ENCODE peak calls at places on chromosome 3, in nine cellular contexts. One of them, this sample, is unnamed.

GRCh38 chr3:134040066-134040465 is 10.3 kb upstream of the SLCO2A1 start:
- DNase-seq in hippocampal formation: no peak
- DNase-seq in CD4-positive, alpha-beta memory T cell: no peak
- DNase-seq in activated naive CD4-positive, alpha-beta T cell treated with anti-CD3 and anti-CD28 coated beads, Interleukin-2, amount 50 U/mL, for 16 hours: no peak
- DNase-seq in HT1080: no peak
- DNase-seq in central memory CD4-positive, alpha-beta T cell: no peak
- DNase-seq in fibroblast of lung: no peak
- DNase-seq in midbrain: no peak
- DNase-seq in fibroblast of villous mesenchyme: no peak
- DNase-seq in this sample: no peak

GRCh38 chr3:178258121-178258520 is 278.1 kb upstream of the KCNMB2 start:
- DNase-seq in hippocampal formation: no peak
- DNase-seq in CD4-positive, alpha-beta memory T cell: no peak
- DNase-seq in activated naive CD4-positive, alpha-beta T cell treated with anti-CD3 and anti-CD28 coated beads, Interleukin-2, amount 50 U/mL, for 16 hours: no peak
- DNase-seq in HT1080: no peak
- DNase-seq in central memory CD4-positive, alpha-beta T cell: no peak
- DNase-seq in fibroblast of lung: no peak
- DNase-seq in midbrain: no peak
- DNase-seq in fibroblast of villous mesenchyme: no peak
- DNase-seq in this sample: no peak

GRCh38 chr3:32459474-32459873 is 43.2 kb downstream of the CMTM6 start:
- DNase-seq in hippocampal formation: no peak
- DNase-seq in CD4-positive, alpha-beta memory T cell: no peak
- DNase-seq in activated naive CD4-positive, alpha-beta T cell treated with anti-CD3 and anti-CD28 coated beads, Interleukin-2, amount 50 U/mL, for 16 hours: no peak
- DNase-seq in HT1080: no peak
- DNase-seq in central memory CD4-positive, alpha-beta T cell: no peak
- DNase-seq in fibroblast of lung: no peak
- DNase-seq in midbrain: no peak
- DNase-seq in fibroblast of villous mesenchyme: no peak
- DNase-seq in this sample: no peak

GRCh38 chr3:194251461-194251860 is 99.7 kb downstream of the CPN2 start:
- DNase-seq in hippocampal formation: no peak
- DNase-seq in CD4-positive, alpha-beta memory T cell: no peak
- DNase-seq in activated naive CD4-positive, alpha-beta T cell treated with anti-CD3 and anti-CD28 coated beads, Interleukin-2, amount 50 U/mL, for 16 hours: no peak
- DNase-seq in HT1080: no peak
- DNase-seq in central memory CD4-positive, alpha-beta T cell: no peak
- DNase-seq in fibroblast of lung: no peak
- DNase-seq in midbrain: no peak
- DNase-seq in fibroblast of villous mesenchyme: no peak
- DNase-seq in this sample: no peak

GRCh38 chr3:3107858-3108257 is 2.3 kb downstream of the IL5RA start:
- DNase-seq in hippocampal formation: no peak
- DNase-seq in CD4-positive, alpha-beta memory T cell: no peak
- DNase-seq in activated naive CD4-positive, alpha-beta T cell treated with anti-CD3 and anti-CD28 coated beads, Interleukin-2, amount 50 U/mL, for 16 hours: no peak
- DNase-seq in HT1080: no peak
- DNase-seq in central memory CD4-positive, alpha-beta T cell: no peak
- DNase-seq in fibroblast of lung: no peak
- DNase-seq in midbrain: no peak
- DNase-seq in fibroblast of villous mesenchyme: no peak
- DNase-seq in this sample: no peak

GRCh38 chr3:66068255-66068654 is 29.5 kb upstream of the MAGI1 start:
- DNase-seq in hippocampal formation: no peak
- DNase-seq in CD4-positive, alpha-beta memory T cell: no peak
- DNase-seq in activated naive CD4-positive, alpha-beta T cell treated with anti-CD3 and anti-CD28 coated beads, Interleukin-2, amount 50 U/mL, for 16 hours: no peak
- DNase-seq in HT1080: no peak
- DNase-seq in central memory CD4-positive, alpha-beta T cell: no peak
- DNase-seq in fibroblast of lung: no peak
- DNase-seq in midbrain: no peak
- DNase-seq in fibroblast of villous mesenchyme: no peak
- DNase-seq in this sample: no peak

GRCh38 chr3:67647390-67647878 is 7.0 kb downstream of the SUCLG2 start:
- DNase-seq in hippocampal formation: no peak
- DNase-seq in CD4-positive, alpha-beta memory T cell: no peak
- DNase-seq in activated naive CD4-positive, alpha-beta T cell treated with anti-CD3 and anti-CD28 coated beads, Interleukin-2, amount 50 U/mL, for 16 hours: no peak
- DNase-seq in HT1080: peak
- DNase-seq in central memory CD4-positive, alpha-beta T cell: no peak
- DNase-seq in fibroblast of lung: peak
- DNase-seq in midbrain: no peak
- DNase-seq in fibroblast of villous mesenchyme: peak
- DNase-seq in this sample: peak

GRCh38 chr3:34312684-34313083 is 514.3 kb downstream of the PDCD6IP start:
- DNase-seq in hippocampal formation: no peak
- DNase-seq in CD4-positive, alpha-beta memory T cell: no peak
- DNase-seq in activated naive CD4-positive, alpha-beta T cell treated with anti-CD3 and anti-CD28 coated beads, Interleukin-2, amount 50 U/mL, for 16 hours: no peak
- DNase-seq in HT1080: no peak
- DNase-seq in central memory CD4-positive, alpha-beta T cell: no peak
- DNase-seq in fibroblast of lung: no peak
- DNase-seq in midbrain: no peak
- DNase-seq in fibroblast of villous mesenchyme: no peak
- DNase-seq in this sample: no peak

GRCh38 chr3:89474333-89475130 is 367.1 kb downstream of the EPHA3 start:
- DNase-seq in hippocampal formation: no peak
- DNase-seq in CD4-positive, alpha-beta memory T cell: no peak
- DNase-seq in activated naive CD4-positive, alpha-beta T cell treated with anti-CD3 and anti-CD28 coated beads, Interleukin-2, amount 50 U/mL, for 16 hours: no peak
- DNase-seq in HT1080: no peak
- DNase-seq in central memory CD4-positive, alpha-beta T cell: no peak
- DNase-seq in fibroblast of lung: no peak
- DNase-seq in midbrain: no peak
- DNase-seq in fibroblast of villous mesenchyme: no peak
- DNase-seq in this sample: no peak

GRCh38 chr3:194141415-194142155 is 5.6 kb downstream of the HES1 start:
- DNase-seq in hippocampal formation: peak
- DNase-seq in CD4-positive, alpha-beta memory T cell: no peak
- DNase-seq in activated naive CD4-positive, alpha-beta T cell treated with anti-CD3 and anti-CD28 coated beads, Interleukin-2, amount 50 U/mL, for 16 hours: peak
- DNase-seq in HT1080: peak
- DNase-seq in central memory CD4-positive, alpha-beta T cell: peak
- DNase-seq in fibroblast of lung: peak
- DNase-seq in midbrain: peak
- DNase-seq in fibroblast of villous mesenchyme: peak
- DNase-seq in this sample: peak

GRCh38 chr3:20344400-20344959 is 158.5 kb upstream of the SGO1 start:
- DNase-seq in hippocampal formation: no peak
- DNase-seq in CD4-positive, alpha-beta memory T cell: no peak
- DNase-seq in activated naive CD4-positive, alpha-beta T cell treated with anti-CD3 and anti-CD28 coated beads, Interleukin-2, amount 50 U/mL, for 16 hours: no peak
- DNase-seq in HT1080: no peak
- DNase-seq in central memory CD4-positive, alpha-beta T cell: no peak
- DNase-seq in fibroblast of lung: no peak
- DNase-seq in midbrain: no peak
- DNase-seq in fibroblast of villous mesenchyme: no peak
- DNase-seq in this sample: peak

GRCh38 chr3:177050466-177051237 is 146.6 kb downstream of the TBL1XR1 start:
- DNase-seq in hippocampal formation: no peak
- DNase-seq in CD4-positive, alpha-beta memory T cell: peak
- DNase-seq in activated naive CD4-positive, alpha-beta T cell treated with anti-CD3 and anti-CD28 coated beads, Interleukin-2, amount 50 U/mL, for 16 hours: no peak
- DNase-seq in HT1080: peak
- DNase-seq in central memory CD4-positive, alpha-beta T cell: peak
- DNase-seq in fibroblast of lung: peak
- DNase-seq in midbrain: peak
- DNase-seq in fibroblast of villous mesenchyme: peak
- DNase-seq in this sample: peak

GRCh38 chr3:69784854-69785523 is 45.7 kb downstream of the MITF start:
- DNase-seq in hippocampal formation: no peak
- DNase-seq in CD4-positive, alpha-beta memory T cell: no peak
- DNase-seq in activated naive CD4-positive, alpha-beta T cell treated with anti-CD3 and anti-CD28 coated beads, Interleukin-2, amount 50 U/mL, for 16 hours: no peak
- DNase-seq in HT1080: peak
- DNase-seq in central memory CD4-positive, alpha-beta T cell: no peak
- DNase-seq in fibroblast of lung: peak
- DNase-seq in midbrain: no peak
- DNase-seq in fibroblast of villous mesenchyme: peak
- DNase-seq in this sample: peak

GRCh38 chr3:16056210-16056607 is 118.3 kb upstream of the GALNT15 start:
- DNase-seq in hippocampal formation: no peak
- DNase-seq in CD4-positive, alpha-beta memory T cell: no peak
- DNase-seq in activated naive CD4-positive, alpha-beta T cell treated with anti-CD3 and anti-CD28 coated beads, Interleukin-2, amount 50 U/mL, for 16 hours: no peak
- DNase-seq in HT1080: no peak
- DNase-seq in central memory CD4-positive, alpha-beta T cell: no peak
- DNase-seq in fibroblast of lung: peak
- DNase-seq in midbrain: no peak
- DNase-seq in fibroblast of villous mesenchyme: peak
- DNase-seq in this sample: no peak

GRCh38 chr3:180072786-180073185 is 36.0 kb upstream of the PEX5L start:
- DNase-seq in hippocampal formation: no peak
- DNase-seq in CD4-positive, alpha-beta memory T cell: no peak
- DNase-seq in activated naive CD4-positive, alpha-beta T cell treated with anti-CD3 and anti-CD28 coated beads, Interleukin-2, amount 50 U/mL, for 16 hours: no peak
- DNase-seq in HT1080: no peak
- DNase-seq in central memory CD4-positive, alpha-beta T cell: no peak
- DNase-seq in fibroblast of lung: no peak
- DNase-seq in midbrain: no peak
- DNase-seq in fibroblast of villous mesenchyme: no peak
- DNase-seq in this sample: no peak

GRCh38 chr3:114496874-114497273 is 203.0 kb downstream of the TIGIT start:
- DNase-seq in hippocampal formation: no peak
- DNase-seq in CD4-positive, alpha-beta memory T cell: no peak
- DNase-seq in activated naive CD4-positive, alpha-beta T cell treated with anti-CD3 and anti-CD28 coated beads, Interleukin-2, amount 50 U/mL, for 16 hours: no peak
- DNase-seq in HT1080: peak
- DNase-seq in central memory CD4-positive, alpha-beta T cell: no peak
- DNase-seq in fibroblast of lung: peak
- DNase-seq in midbrain: no peak
- DNase-seq in fibroblast of villous mesenchyme: peak
- DNase-seq in this sample: peak

GRCh38 chr3:57091471-57091870 is 31.0 kb downstream of the SPATA12 start:
- DNase-seq in hippocampal formation: no peak
- DNase-seq in CD4-positive, alpha-beta memory T cell: no peak
- DNase-seq in activated naive CD4-positive, alpha-beta T cell treated with anti-CD3 and anti-CD28 coated beads, Interleukin-2, amount 50 U/mL, for 16 hours: no peak
- DNase-seq in HT1080: no peak
- DNase-seq in central memory CD4-positive, alpha-beta T cell: no peak
- DNase-seq in fibroblast of lung: peak
- DNase-seq in midbrain: no peak
- DNase-seq in fibroblast of villous mesenchyme: peak
- DNase-seq in this sample: peak

GRCh38 chr3:87390821-87391220 is 114.4 kb upstream of the POU1F1 start:
- DNase-seq in hippocampal formation: no peak
- DNase-seq in CD4-positive, alpha-beta memory T cell: no peak
- DNase-seq in activated naive CD4-positive, alpha-beta T cell treated with anti-CD3 and anti-CD28 coated beads, Interleukin-2, amount 50 U/mL, for 16 hours: no peak
- DNase-seq in HT1080: no peak
- DNase-seq in central memory CD4-positive, alpha-beta T cell: no peak
- DNase-seq in fibroblast of lung: no peak
- DNase-seq in midbrain: no peak
- DNase-seq in fibroblast of villous mesenchyme: no peak
- DNase-seq in this sample: no peak

GRCh38 chr3:59885103-59885502 is 835.3 kb upstream of the CFAP20DC start:
- DNase-seq in hippocampal formation: no peak
- DNase-seq in CD4-positive, alpha-beta memory T cell: no peak
- DNase-seq in activated naive CD4-positive, alpha-beta T cell treated with anti-CD3 and anti-CD28 coated beads, Interleukin-2, amount 50 U/mL, for 16 hours: no peak
- DNase-seq in HT1080: no peak
- DNase-seq in central memory CD4-positive, alpha-beta T cell: no peak
- DNase-seq in fibroblast of lung: no peak
- DNase-seq in midbrain: peak
- DNase-seq in fibroblast of villous mesenchyme: no peak
- DNase-seq in this sample: no peak

GRCh38 chr3:40930131-40930538 is 269.2 kb upstream of the CTNNB1 start:
- DNase-seq in hippocampal formation: no peak
- DNase-seq in CD4-positive, alpha-beta memory T cell: no peak
- DNase-seq in activated naive CD4-positive, alpha-beta T cell treated with anti-CD3 and anti-CD28 coated beads, Interleukin-2, amount 50 U/mL, for 16 hours: no peak
- DNase-seq in HT1080: peak
- DNase-seq in central memory CD4-positive, alpha-beta T cell: no peak
- DNase-seq in fibroblast of lung: no peak
- DNase-seq in midbrain: no peak
- DNase-seq in fibroblast of villous mesenchyme: peak
- DNase-seq in this sample: no peak